ENCODE peak calls at places on chromosomes 5 and 9, in ten cellular contexts. C, T, M, D, I, V, Z, B, S and H are unnamed samples.

GRCh38 chr9:65400886-65401285 is 115.9 kb upstream of the FOXD4L5 start:
- DNase-seq in Z (no peak), M (no peak), T (no peak), B (no peak), I (no peak), D (no peak), V (no peak), C (no peak), S (no peak), H (no peak)

GRCh38 chr5:177362102-177362868 is 4.6 kb downstream of the RGS14 start:
- DNase-seq in T (no peak), M (no peak), B (no peak), S (no peak), C (no peak), D (no peak), V (no peak), I (no peak), Z (peak), H (no peak)

GRCh38 chr9:9919174-9919573 is 693.6 kb downstream of the PTPRD start:
- DNase-seq in T (no peak), D (no peak), V (no peak), B (no peak), C (no peak), M (no peak), Z (no peak), I (no peak), S (no peak), H (no peak)

GRCh38 chr5:119355244-119355635 is 579 bp upstream of the TNFAIP8 start:
- DNase-seq in Z (no peak), V (no peak), M (no peak), C (no peak), I (no peak), B (no peak), T (no peak), D (no peak), S (no peak), H (no peak)

GRCh38 chr5:137096149-137097103 is 402.7 kb downstream of the SPOCK1 start:
- DNase-seq in V (no peak), M (no peak), C (no peak), I (peak), S (no peak), D (no peak), T (no peak), B (no peak), Z (no peak), H (no peak)

GRCh38 chr9:129895376-129896268 is 60.4 kb downstream of the USP20 start:
- DNase-seq in B (no peak), S (peak), V (no peak), I (no peak), T (no peak), Z (no peak), C (no peak), M (peak), D (no peak), H (no peak)

GRCh38 chr9:95670122-95670521 is 153.4 kb upstream of the PTCH1 start:
- DNase-seq in T (no peak), I (no peak), B (no peak), D (no peak), Z (no peak), S (no peak), V (no peak), M (no peak), C (peak), H (no peak)

GRCh38 chr5:89191374-89191773 is 308.4 kb upstream of the MEF2C start:
- DNase-seq in C (no peak), V (no peak), M (no peak), D (no peak), S (no peak), Z (no peak), B (no peak), I (no peak), T (no peak), H (no peak)

GRCh38 chr9:19379697-19380046 is 364 bp downstream of the RPS6 start:
- DNase-seq in I (no peak), S (peak), D (no peak), V (no peak), M (no peak), B (peak), C (no peak), Z (peak), T (no peak), H (peak)

GRCh38 chr5:33524476-33524875 is 83.7 kb downstream of the TARS1 start:
- DNase-seq in I (no peak), Z (no peak), D (no peak), B (no peak), C (no peak), T (peak), V (no peak), S (no peak), M (no peak), H (no peak)

GRCh38 chr5:125485003-125485641 is 738.7 kb upstream of the ZNF608 start:
- DNase-seq in Z (peak), C (no peak), D (peak), S (no peak), T (peak), V (peak), M (no peak), B (no peak), I (peak), H (peak)

GRCh38 chr5:122972877-122973276 is 63.6 kb downstream of the PPIC start:
- DNase-seq in I (peak), Z (no peak), V (no peak), D (no peak), M (no peak), C (no peak), T (peak), B (no peak), S (no peak), H (no peak)

GRCh38 chr5:94793816-94794198 is 175.3 kb downstream of the SLF1 start:
- DNase-seq in B (no peak), S (no peak), Z (no peak), D (no peak), T (peak), C (no peak), M (no peak), V (peak), I (peak), H (peak)

GRCh38 chr9:128162215-128163026 is 2.4 kb downstream of the BBLN start:
- DNase-seq in T (no peak), I (peak), C (no peak), B (peak), V (no peak), S (no peak), M (no peak), Z (peak), D (no peak), H (no peak)

GRCh38 chr5:59038169-59039002 is 455.5 kb downstream of the RAB3C start:
- DNase-seq in V (peak), M (no peak), Z (no peak), I (no peak), B (no peak), D (no peak), T (no peak), C (no peak), S (no peak), H (no peak)

GRCh38 chr9:126527109-126527825 is 86.5 kb upstream of the LMX1B start:
- DNase-seq in S (no peak), C (no peak), M (no peak), Z (no peak), I (no peak), B (no peak), T (no peak), V (no peak), D (no peak), H (no peak)

GRCh38 chr5:1347571-1347970 is 2.7 kb upstream of the CLPTM1L start:
- DNase-seq in D (no peak), Z (no peak), T (no peak), I (no peak), B (no peak), V (no peak), C (no peak), S (no peak), M (no peak), H (peak)

GRCh38 chr9:127825319-127826051 is 22.8 kb downstream of the FPGS start:
- DNase-seq in B (peak), D (no peak), V (no peak), S (no peak), Z (no peak), T (no peak), M (no peak), C (no peak), I (no peak), H (no peak)

GRCh38 chr5:158992104-158992740 is 107.5 kb downstream of the EBF1 start:
- DNase-seq in Z (no peak), I (no peak), V (no peak), C (no peak), B (no peak), M (no peak), D (no peak), T (no peak), S (no peak), H (no peak)

GRCh38 chr5:111439473-111440075 is 72.8 kb downstream of the STARD4 start:
- DNase-seq in B (no peak), V (no peak), D (no peak), I (peak), M (no peak), S (no peak), T (no peak), C (no peak), Z (no peak), H (no peak)

GRCh38 chr9:127011772-127012171 is 97.2 kb downstream of the RALGPS1 start:
- DNase-seq in I (no peak), C (no peak), B (no peak), D (no peak), V (no peak), Z (no peak), M (no peak), T (no peak), S (no peak), H (no peak)

GRCh38 chr5:1409386-1410110 is 35.7 kb downstream of the SLC6A3 start:
- DNase-seq in Z (peak), B (no peak), S (no peak), M (no peak), T (no peak), V (peak), C (no peak), I (peak), D (no peak), H (peak)

GRCh38 chr9:99105152-99106043 is 485 bp downstream of the TGFBR1 start:
- DNase-seq in C (peak), V (peak), T (no peak), M (no peak), S (peak), Z (peak), D (no peak), B (peak), I (peak), H (peak)

GRCh38 chr5:134059758-134060495 is 54.6 kb upstream of the TCF7 start:
- DNase-seq in T (no peak), S (no peak), C (no peak), D (no peak), B (no peak), V (no peak), M (no peak), I (no peak), Z (no peak), H (no peak)

GRCh38 chr5:131394128-131394527 is 130.3 kb downstream of the CDC42SE2 start:
- DNase-seq in V (no peak), Z (no peak), B (no peak), D (no peak), C (no peak), M (no peak), T (no peak), S (no peak), I (peak), H (no peak)

GRCh38 chr9:15430920-15431844 is 8.5 kb downstream of the SNAPC3 start:
- DNase-seq in T (no peak), C (no peak), Z (no peak), V (no peak), B (no peak), S (no peak), I (no peak), D (no peak), M (no peak), H (peak)

GRCh38 chr5:72065751-72066255 is 41.5 kb upstream of the MAP1B start:
- DNase-seq in M (no peak), S (no peak), I (peak), T (no peak), Z (no peak), D (peak), C (peak), B (no peak), V (no peak), H (no peak)

GRCh38 chr5:134084166-134084565 is 30.3 kb upstream of the TCF7 start:
- DNase-seq in B (no peak), I (no peak), M (no peak), S (no peak), V (no peak), C (no peak), Z (no peak), T (no peak), D (no peak), H (no peak)

GRCh38 chr5:175862131-175863012 is 9.0 kb upstream of the CPLX2 start:
- DNase-seq in B (no peak), I (no peak), M (no peak), Z (no peak), D (no peak), C (no peak), S (no peak), T (no peak), V (no peak), H (no peak)

GRCh38 chr5:124865603-124866354 is 119.3 kb upstream of the ZNF608 start:
- DNase-seq in B (no peak), Z (no peak), I (no peak), M (no peak), D (no peak), C (no peak), S (no peak), T (no peak), V (no peak), H (peak)

GRCh38 chr5:97762483-97762882 is 579.4 kb upstream of the RIOK2 start:
- DNase-seq in V (no peak), D (no peak), M (no peak), T (no peak), Z (no peak), I (no peak), S (no peak), B (no peak), C (no peak), H (no peak)